ENCODE peak calls at places on chromosomes 3 and 15, in five cellular contexts. One of them, this sample, is unnamed.

GRCh38 chr15:75143738-75144334 is 57.8 kb upstream of the C15orf39 start:
- DNase-seq in WERI-Rb-1: no peak
- DNase-seq in Peyer's patch: peak; percentile 36
- DNase-seq in fibroblast of lung: no peak
- DNase-seq in breast epithelium: no peak
- DNase-seq in this sample: no peak

GRCh38 chr3:116905805-116906204 is 196.2 kb downstream of the TUSC7 start:
- DNase-seq in WERI-Rb-1: no peak
- DNase-seq in Peyer's patch: no peak
- DNase-seq in fibroblast of lung: peak; percentile 21
- DNase-seq in breast epithelium: no peak
- DNase-seq in this sample: no peak

GRCh38 chr3:187040637-187041361 is 98.5 kb downstream of the RPL39L start:
- DNase-seq in WERI-Rb-1: no peak
- DNase-seq in Peyer's patch: no peak
- DNase-seq in fibroblast of lung: peak; percentile 71
- DNase-seq in breast epithelium: no peak
- DNase-seq in this sample: no peak

GRCh38 chr15:64883097-64883581 is 28.6 kb upstream of the ANKDD1A start:
- DNase-seq in WERI-Rb-1: no peak
- DNase-seq in Peyer's patch: no peak
- DNase-seq in fibroblast of lung: no peak
- DNase-seq in breast epithelium: no peak
- DNase-seq in this sample: no peak

GRCh38 chr3:9776896-9777694 is 7.3 kb upstream of the CAMK1 start:
- DNase-seq in WERI-Rb-1: no peak
- DNase-seq in Peyer's patch: no peak
- DNase-seq in fibroblast of lung: no peak
- DNase-seq in breast epithelium: no peak
- DNase-seq in this sample: no peak

GRCh38 chr3:38588276-38588971 is 61.1 kb downstream of the SCN5A start:
- DNase-seq in WERI-Rb-1: peak; percentile 2
- DNase-seq in Peyer's patch: peak; percentile 15
- DNase-seq in fibroblast of lung: no peak
- DNase-seq in breast epithelium: no peak
- DNase-seq in this sample: no peak

GRCh38 chr3:41362638-41363559 is 163.6 kb downstream of the CTNNB1 start:
- DNase-seq in WERI-Rb-1: peak; percentile 16
- DNase-seq in Peyer's patch: no peak
- DNase-seq in fibroblast of lung: no peak
- DNase-seq in breast epithelium: no peak
- DNase-seq in this sample: no peak

GRCh38 chr3:19149388-19149787 is 1.1 kb downstream of the KCNH8 start:
- DNase-seq in WERI-Rb-1: no peak
- DNase-seq in Peyer's patch: no peak
- DNase-seq in fibroblast of lung: peak; percentile 13
- DNase-seq in breast epithelium: no peak
- DNase-seq in this sample: no peak

GRCh38 chr3:186307594-186307993 is 54.4 kb downstream of the DGKG start:
- DNase-seq in WERI-Rb-1: no peak
- DNase-seq in Peyer's patch: no peak
- DNase-seq in fibroblast of lung: peak; percentile 49
- DNase-seq in breast epithelium: no peak
- DNase-seq in this sample: no peak

GRCh38 chr3:71305246-71306206 is 278.0 kb downstream of the FOXP1 start:
- DNase-seq in WERI-Rb-1: no peak
- DNase-seq in Peyer's patch: peak; percentile 58
- DNase-seq in fibroblast of lung: peak; percentile 66
- DNase-seq in breast epithelium: no peak
- DNase-seq in this sample: no peak

GRCh38 chr3:79040701-79041100 is 727.1 kb downstream of the ROBO1 start:
- DNase-seq in WERI-Rb-1: no peak
- DNase-seq in Peyer's patch: no peak
- DNase-seq in fibroblast of lung: peak; percentile 91
- DNase-seq in breast epithelium: no peak
- DNase-seq in this sample: no peak

GRCh38 chr3:186247821-186248814 is 113.9 kb downstream of the DGKG start:
- DNase-seq in WERI-Rb-1: no peak
- DNase-seq in Peyer's patch: no peak
- DNase-seq in fibroblast of lung: peak; percentile 40
- DNase-seq in breast epithelium: no peak
- DNase-seq in this sample: no peak

GRCh38 chr15:43473885-43474284 is 19.1 kb downstream of the TP53BP1 start:
- DNase-seq in WERI-Rb-1: no peak
- DNase-seq in Peyer's patch: no peak
- DNase-seq in fibroblast of lung: no peak
- DNase-seq in breast epithelium: no peak
- DNase-seq in this sample: no peak

GRCh38 chr3:123377173-123377740 is 71.6 kb downstream of the ADCY5 start:
- DNase-seq in WERI-Rb-1: no peak
- DNase-seq in Peyer's patch: peak; percentile 10
- DNase-seq in fibroblast of lung: no peak
- DNase-seq in breast epithelium: peak; percentile 19
- DNase-seq in this sample: no peak

GRCh38 chr15:75114796-75115195 is 86.9 kb upstream of the C15orf39 start:
- DNase-seq in WERI-Rb-1: no peak
- DNase-seq in Peyer's patch: peak; percentile 27
- DNase-seq in fibroblast of lung: no peak
- DNase-seq in breast epithelium: no peak
- DNase-seq in this sample: no peak

GRCh38 chr3:120693439-120694172 is 11.6 kb upstream of the HGD start:
- DNase-seq in WERI-Rb-1: no peak
- DNase-seq in Peyer's patch: no peak
- DNase-seq in fibroblast of lung: peak; percentile 57
- DNase-seq in breast epithelium: no peak
- DNase-seq in this sample: no peak

GRCh38 chr3:14588713-14589112 is 48.6 kb upstream of the GRIP2 start:
- DNase-seq in WERI-Rb-1: no peak
- DNase-seq in Peyer's patch: no peak
- DNase-seq in fibroblast of lung: no peak
- DNase-seq in breast epithelium: no peak
- DNase-seq in this sample: no peak

DNA sequence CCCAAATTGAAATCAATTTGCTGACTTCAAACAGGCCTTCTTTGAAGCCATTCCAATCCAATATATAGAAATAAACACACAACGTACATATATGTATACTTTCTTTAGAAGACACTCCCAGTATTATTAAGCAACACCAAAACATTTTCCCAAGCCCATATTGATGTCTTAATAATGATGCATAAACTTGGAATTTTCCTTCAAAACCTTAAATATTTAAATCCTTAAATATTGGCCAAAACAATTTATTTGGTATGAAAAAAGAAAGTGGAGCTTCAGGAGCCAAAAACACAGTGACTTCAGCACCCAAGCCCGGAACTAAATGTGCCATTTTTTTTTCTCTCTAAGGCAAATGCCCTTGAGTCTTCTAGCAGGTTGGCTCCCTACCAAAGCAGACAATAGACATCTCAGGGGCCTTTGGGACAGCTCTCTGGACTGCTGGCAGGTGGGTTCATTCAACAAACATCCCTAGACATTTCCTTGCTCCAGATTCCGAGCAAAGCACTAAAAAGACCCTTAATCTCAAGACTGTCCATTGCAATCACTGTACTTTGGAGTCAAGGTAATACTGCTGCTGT is 384.7 kb downstream of the NTRK3 start:
- DNase-seq in WERI-Rb-1: no peak
- DNase-seq in Peyer's patch: no peak
- DNase-seq in fibroblast of lung: peak; percentile 45
- DNase-seq in breast epithelium: no peak
- DNase-seq in this sample: no peak
- H3K27ac ChIP-seq in WERI-Rb-1: no peak overlapping the region
- H3K27ac ChIP-seq in Peyer's patch: no peak overlapping the region
- H3K27ac ChIP-seq in fibroblast of lung: no peak overlapping the region
- H3K27ac ChIP-seq in breast epithelium: no peak overlapping the region
- H3K27ac ChIP-seq in this sample: no peak overlapping the region

GRCh38 chr3:11022115-11022514 is 29.6 kb downstream of the SLC6A1 start:
- DNase-seq in WERI-Rb-1: no peak
- DNase-seq in Peyer's patch: no peak
- DNase-seq in fibroblast of lung: no peak
- DNase-seq in breast epithelium: no peak
- DNase-seq in this sample: no peak

GRCh38 chr3:11020764-11021163 is 28.2 kb downstream of the SLC6A1 start:
- DNase-seq in WERI-Rb-1: no peak
- DNase-seq in Peyer's patch: no peak
- DNase-seq in fibroblast of lung: no peak
- DNase-seq in breast epithelium: no peak
- DNase-seq in this sample: no peak

GRCh38 chr3:11024181-11024580 is 31.6 kb downstream of the SLC6A1 start:
- DNase-seq in WERI-Rb-1: no peak
- DNase-seq in Peyer's patch: no peak
- DNase-seq in fibroblast of lung: no peak
- DNase-seq in breast epithelium: no peak
- DNase-seq in this sample: no peak

GRCh38 chr3:11019116-11019515 is 26.6 kb downstream of the SLC6A1 start:
- DNase-seq in WERI-Rb-1: no peak
- DNase-seq in Peyer's patch: no peak
- DNase-seq in fibroblast of lung: no peak
- DNase-seq in breast epithelium: no peak
- DNase-seq in this sample: no peak

GRCh38 chr3:11021611-11022011 is 29.1 kb downstream of the SLC6A1 start:
- DNase-seq in WERI-Rb-1: no peak
- DNase-seq in Peyer's patch: no peak
- DNase-seq in fibroblast of lung: no peak
- DNase-seq in breast epithelium: no peak
- DNase-seq in this sample: no peak
- H3K27ac ChIP-seq in WERI-Rb-1: no peak overlapping the region
- H3K27ac ChIP-seq in Peyer's patch: no peak overlapping the region
- H3K27ac ChIP-seq in fibroblast of lung: no peak overlapping the region
- H3K27ac ChIP-seq in breast epithelium: no peak overlapping the region
- H3K27ac ChIP-seq in this sample: no peak overlapping the region

GRCh38 chr15:101637549-101638318 is 14.4 kb downstream of the TM2D3 start:
- DNase-seq in WERI-Rb-1: no peak
- DNase-seq in Peyer's patch: no peak
- DNase-seq in fibroblast of lung: peak; percentile 58
- DNase-seq in breast epithelium: no peak
- DNase-seq in this sample: no peak
- H3K27ac ChIP-seq in WERI-Rb-1: no peak overlapping the region
- H3K27ac ChIP-seq in Peyer's patch: no peak overlapping the region
- H3K27ac ChIP-seq in fibroblast of lung: no peak overlapping the region
- H3K27ac ChIP-seq in breast epithelium: no peak overlapping the region
- H3K27ac ChIP-seq in this sample: no peak overlapping the region

GRCh38 chr3:149534082-149534481 is 59.6 kb downstream of the TM4SF4 start:
- DNase-seq in WERI-Rb-1: no peak
- DNase-seq in Peyer's patch: no peak
- DNase-seq in fibroblast of lung: no peak
- DNase-seq in breast epithelium: no peak
- DNase-seq in this sample: no peak
- H3K27ac ChIP-seq in WERI-Rb-1: no peak overlapping the region
- H3K27ac ChIP-seq in Peyer's patch: no peak overlapping the region
- H3K27ac ChIP-seq in fibroblast of lung: no peak overlapping the region
- H3K27ac ChIP-seq in breast epithelium: peak overlapping the region; percentile 79
- H3K27ac ChIP-seq in this sample: peak overlapping the region; percentile 74

GRCh38 chr3:129618901-129619671 is 12.6 kb upstream of the PLXND1 start:
- DNase-seq in WERI-Rb-1: peak; percentile 21
- DNase-seq in Peyer's patch: no peak
- DNase-seq in fibroblast of lung: no peak
- DNase-seq in breast epithelium: no peak
- DNase-seq in this sample: no peak
- H3K27ac ChIP-seq in WERI-Rb-1: no peak overlapping the region
- H3K27ac ChIP-seq in Peyer's patch: peak overlapping the region; percentile 59
- H3K27ac ChIP-seq in fibroblast of lung: no peak overlapping the region
- H3K27ac ChIP-seq in breast epithelium: no peak overlapping the region
- H3K27ac ChIP-seq in this sample: peak overlapping the region; percentile 67

This sample was measured in esophagus squamous epithelium.